ENCODE peak calls at places on chromosomes 12 and 14, in five cellular contexts. Q is HCT116, I is heart left ventricle, D is ovary, K is stomach. X is an unnamed sample.

GRCh38 chr12:11821386-11821785 is 171.9 kb downstream of the ETV6 start:
- DNase-seq in D (no peak), I (no peak), K (no peak), Q (no peak), X (no peak)

GRCh38 chr12:99977550-99977949 is 7.2 kb downstream of the ANKS1B start:
- DNase-seq in K (no peak), D (no peak), I (no peak), Q (no peak), X (no peak)

GRCh38 chr14:29627141-29627540 is 300.5 kb downstream of the PRKD1 start:
- DNase-seq in I (no peak), Q (no peak), D (no peak), K (no peak), X (no peak)

GRCh38 chr14:58732387-58732786 is 94.6 kb downstream of the DACT1 start:
- DNase-seq in K (no peak), D (no peak), Q (no peak), I (no peak), X (no peak)

GRCh38 chr12:111715242-111715641 is 29.4 kb downstream of the ACAD10 start:
- DNase-seq in I (peak), D (no peak), K (peak), Q (no peak), X (peak)

GRCh38 chr12:11545438-11546330 is 103.8 kb upstream of the ETV6 start:
- DNase-seq in D (no peak), Q (no peak), I (no peak), K (no peak), X (no peak)

GRCh38 chr14:101963611-101964296 is 619 bp upstream of the DYNC1H1 start:
- DNase-seq in K (no peak), D (peak), Q (no peak), I (no peak), X (no peak)

GRCh38 chr12:15541996-15542631 is 219.8 kb downstream of the PTPRO start:
- DNase-seq in Q (no peak), K (no peak), I (no peak), D (no peak), X (no peak)

GRCh38 chr14:98548071-98548686 is 723.8 kb downstream of the BCL11B start:
- DNase-seq in K (no peak), I (no peak), Q (no peak), D (no peak), X (no peak)

GRCh38 chr12:92297932-92298681 is 152.5 kb upstream of the BTG1 start:
- DNase-seq in I (no peak), Q (no peak), K (no peak), D (no peak), X (peak)

GRCh38 chr12:58367041-58367440 is 425.7 kb downstream of the ATP23 start:
- DNase-seq in I (no peak), K (no peak), Q (no peak), D (no peak), X (no peak)

GRCh38 chr12:31346211-31346610 is 20.3 kb upstream of the SINHCAF start:
- DNase-seq in Q (no peak), I (no peak), D (no peak), K (no peak), X (no peak)

GRCh38 chr12:32419520-32419960 is 20.2 kb downstream of the FGD4 start:
- DNase-seq in D (no peak), I (no peak), K (no peak), Q (no peak), X (no peak)

GRCh38 chr14:75720828-75721227 is 59.8 kb downstream of the TTLL5 start:
- DNase-seq in K (peak), Q (no peak), D (peak), I (peak), X (peak)

GRCh38 chr14:91127411-91127810 is 13.5 kb downstream of the DGLUCY start:
- DNase-seq in I (peak), Q (no peak), D (no peak), K (peak), X (peak)

GRCh38 chr12:3564861-3565260 is 73.9 kb downstream of the PRMT8 start:
- DNase-seq in D (no peak), I (no peak), Q (no peak), K (no peak), X (no peak)

GRCh38 chr14:75318353-75318752 is 39.7 kb downstream of the FOS start:
- DNase-seq in D (no peak), K (no peak), I (no peak), Q (no peak), X (no peak)

GRCh38 chr12:15575797-15576560 is 213.2 kb downstream of the EPS8 start:
- DNase-seq in D (no peak), Q (no peak), K (no peak), I (no peak), X (no peak)

GRCh38 chr12:27290501-27291168 is 42.0 kb upstream of the BMAL2 start:
- DNase-seq in Q (no peak), D (no peak), I (no peak), K (no peak), X (no peak)
- H3K27ac ChIP-seq in Q (no peak), D (no peak), I (peak), K (no peak), X (no peak)

GRCh38 chr12:130874696-130875095 is 2.8 kb downstream of the RAN start:
- DNase-seq in I (no peak), D (no peak), Q (no peak), K (no peak), X (no peak)

GRCh38 chr12:130876758-130877157 is 4.9 kb downstream of the RAN start:
- DNase-seq in Q (no peak), I (no peak), D (no peak), K (no peak), X (no peak)

GRCh38 chr12:130877333-130877732 is 5.5 kb downstream of the RAN start:
- DNase-seq in I (no peak), Q (no peak), K (no peak), D (no peak), X (no peak)

GRCh38 chr12:130875193-130875592 is 3.3 kb downstream of the RAN start:
- DNase-seq in K (no peak), D (no peak), I (no peak), Q (no peak), X (no peak)

DNA sequence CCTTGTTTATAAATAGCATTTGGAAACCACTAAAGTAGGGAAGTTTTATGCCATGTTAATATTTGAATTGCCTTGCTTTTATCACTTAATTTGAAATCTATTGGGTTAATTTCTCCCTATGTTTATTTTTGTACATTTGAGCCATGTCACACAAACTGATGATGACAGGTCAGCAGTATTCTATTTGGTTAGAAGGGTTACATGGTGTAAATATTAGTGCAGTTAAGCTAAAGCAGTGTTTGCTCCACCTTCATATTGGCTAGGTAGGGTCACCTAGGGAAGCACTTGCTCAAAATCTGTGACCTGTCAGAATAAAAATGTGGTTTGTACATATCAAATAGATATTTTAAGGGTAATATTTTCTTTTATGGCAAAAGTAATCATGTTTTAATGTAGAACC is 4.4 kb downstream of the RAN start:
- DNase-seq in Q (no peak), K (no peak), D (no peak), I (no peak), X (no peak)
- TF ChIP-seq POLR2A in Q (no peak), K (no peak), D (no peak), I (no peak), X (no peak)

GRCh38 chr14:88189840-88190191 is 133.3 kb downstream of the KCNK10 start:
- DNase-seq in Q (no peak), I (no peak), D (no peak), K (no peak), X (no peak)
- H3K4me3 ChIP-seq in Q (no peak), I (no peak), D (no peak), K (no peak), X (no peak)

GRCh38 chr14:72543325-72543724 is 350.6 kb downstream of the DPF3 start:
- DNase-seq in D (no peak), K (no peak), I (no peak), Q (no peak), X (no peak)

GRCh38 chr14:72538387-72538786 is 355.5 kb downstream of the DPF3 start:
- DNase-seq in I (no peak), K (no peak), Q (no peak), D (no peak), X (no peak)

GRCh38 chr14:72540836-72541235 is 353.1 kb downstream of the DPF3 start:
- DNase-seq in K (no peak), I (no peak), Q (no peak), D (no peak), X (no peak)

GRCh38 chr14:72544615-72545387 is 349.1 kb downstream of the DPF3 start:
- DNase-seq in D (peak), Q (no peak), K (no peak), I (no peak), X (no peak)

GRCh38 chr14:72541546-72541945 is 352.4 kb downstream of the DPF3 start:
- DNase-seq in Q (no peak), D (no peak), K (no peak), I (no peak), X (no peak)
- H3K27ac ChIP-seq in Q (no peak), D (no peak), K (no peak), I (no peak), X (no peak)

DNA sequence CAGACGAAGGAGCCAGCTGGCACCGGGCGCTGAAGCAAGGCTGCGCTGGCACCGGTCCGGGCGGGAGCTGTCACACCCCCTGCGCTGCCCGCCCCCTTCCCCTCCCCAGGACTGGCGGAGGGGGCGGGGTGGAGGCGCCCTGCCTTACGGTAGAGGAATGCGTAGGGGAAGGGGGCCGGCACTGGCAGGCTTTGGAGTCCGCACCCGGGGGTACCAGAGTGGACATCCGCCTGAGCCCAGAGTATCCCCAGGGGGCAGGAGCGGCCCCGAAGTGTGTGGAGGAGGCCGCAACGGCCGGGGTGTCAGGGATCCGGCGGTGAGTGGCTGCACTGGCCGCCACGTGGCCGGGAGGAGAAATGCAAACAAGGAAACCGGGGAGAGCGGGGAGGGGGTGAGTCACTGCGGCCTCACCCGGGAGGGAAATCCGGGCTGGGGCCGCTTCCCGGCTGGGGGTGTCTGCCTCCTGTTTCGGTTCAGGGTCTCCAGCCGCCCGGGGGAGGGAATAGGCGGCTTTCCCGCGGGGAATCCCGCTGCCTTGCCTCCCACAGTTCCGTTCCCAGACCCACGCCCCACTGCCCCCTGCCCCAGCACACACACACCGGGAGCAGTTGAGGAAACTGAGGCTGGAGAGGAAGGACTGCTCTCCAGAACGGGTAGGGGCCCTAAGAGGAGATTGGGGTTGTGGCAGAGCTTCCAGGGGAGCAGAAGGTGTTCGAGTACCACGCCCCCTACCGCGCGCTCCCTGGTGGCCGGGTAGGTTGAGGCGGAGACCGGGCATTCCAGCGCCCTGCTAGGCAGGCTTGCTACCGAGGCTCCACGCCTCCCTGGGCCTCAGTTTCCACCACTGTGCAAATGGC is at the start of gene RAPGEF3:
- DNase-seq in Q (no peak), I (peak), D (peak), K (peak), X (peak)
- TF ChIP-seq POLR2A in Q (no peak), I (peak), D (peak), K (no peak), X (no peak)

GRCh38 chr12:56632701-56633464 is 2.8 kb upstream of the BAZ2A start:
- DNase-seq in Q (no peak), K (no peak), I (no peak), D (no peak), X (no peak)
- H3K4me3 ChIP-seq in Q (peak), K (peak), I (peak), D (peak), X (no peak)

GRCh38 chr12:122435186-122435585 is 12.7 kb upstream of the CLIP1 start:
- DNase-seq in Q (no peak), D (no peak), K (no peak), I (no peak), X (no peak)

DNA sequence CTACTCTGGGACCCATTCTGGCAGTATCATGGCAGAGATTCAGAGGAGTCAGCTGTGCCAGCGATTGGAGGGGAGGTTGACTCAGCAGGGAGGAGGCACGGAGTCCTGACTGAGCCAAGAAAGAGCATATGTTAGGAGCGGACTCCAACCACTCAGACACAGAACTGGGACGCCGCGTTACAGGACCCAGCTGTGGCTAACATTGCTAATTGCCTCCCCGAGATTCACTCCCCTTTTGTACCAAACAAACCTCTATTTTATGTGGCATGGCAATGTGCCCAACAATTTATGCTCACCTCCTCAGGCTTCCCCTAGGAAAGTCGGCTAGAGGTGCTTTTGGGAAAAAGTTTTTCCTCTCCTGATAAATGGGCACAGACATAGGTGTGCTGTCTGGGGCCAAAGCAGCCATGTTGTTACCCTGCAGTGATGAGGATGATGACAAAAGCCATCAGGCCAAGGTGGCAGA is 15.2 kb upstream of the CLIP1 start:
- DNase-seq in Q (no peak), D (peak), I (peak), K (peak), X (peak)
- H3K27ac ChIP-seq in Q (no peak), D (no peak), I (no peak), K (peak), X (peak)